ENCODE peak calls at places on chromosome 11, in nine cellular contexts. One of them, this sample, is unnamed.

GRCh38 chr11:133509924-133510697 is 22.2 kb downstream of the OPCML start:
- DNase-seq in T follicular helper cell: no peak
- DNase-seq in T-cell: no peak
- DNase-seq in foreskin keratinocyte: no peak
- DNase-seq in right cardiac atrium: no peak
- DNase-seq in nephron progenitor cell: no peak
- DNase-seq in astrocyte of the hippocampus: no peak
- DNase-seq in Daoy: no peak
- DNase-seq in coronary artery: no peak
- DNase-seq in this sample: no peak

GRCh38 chr11:130719516-130719915 is 196.8 kb downstream of the SNX19 start:
- DNase-seq in astrocyte of the hippocampus: peak
- DNase-seq in coronary artery: no peak
- DNase-seq in foreskin keratinocyte: no peak
- DNase-seq in T follicular helper cell: no peak
- DNase-seq in Daoy: no peak
- DNase-seq in nephron progenitor cell: no peak
- DNase-seq in right cardiac atrium: no peak
- DNase-seq in T-cell: no peak
- DNase-seq in this sample: peak

GRCh38 chr11:33500865-33501479 is 199.7 kb downstream of the C11orf91 start:
- DNase-seq in nephron progenitor cell: peak
- DNase-seq in T-cell: no peak
- DNase-seq in astrocyte of the hippocampus: peak
- DNase-seq in coronary artery: no peak
- DNase-seq in foreskin keratinocyte: no peak
- DNase-seq in right cardiac atrium: no peak
- DNase-seq in T follicular helper cell: no peak
- DNase-seq in Daoy: peak
- DNase-seq in this sample: peak

GRCh38 chr11:46127150-46127638 is 5.9 kb upstream of the PHF21A start:
- DNase-seq in right cardiac atrium: peak
- DNase-seq in foreskin keratinocyte: peak
- DNase-seq in nephron progenitor cell: no peak
- DNase-seq in Daoy: peak
- DNase-seq in T follicular helper cell: peak
- DNase-seq in astrocyte of the hippocampus: peak
- DNase-seq in coronary artery: no peak
- DNase-seq in T-cell: peak
- DNase-seq in this sample: peak

GRCh38 chr11:105156231-105156630 is 16.7 kb upstream of the CARD18 start:
- DNase-seq in Daoy: no peak
- DNase-seq in T follicular helper cell: no peak
- DNase-seq in foreskin keratinocyte: no peak
- DNase-seq in coronary artery: no peak
- DNase-seq in nephron progenitor cell: no peak
- DNase-seq in T-cell: no peak
- DNase-seq in astrocyte of the hippocampus: no peak
- DNase-seq in right cardiac atrium: no peak
- DNase-seq in this sample: no peak

GRCh38 chr11:103529217-103529684 is 420.0 kb downstream of the DYNC2H1 start:
- DNase-seq in nephron progenitor cell: no peak
- DNase-seq in T-cell: no peak
- DNase-seq in foreskin keratinocyte: peak
- DNase-seq in astrocyte of the hippocampus: peak
- DNase-seq in Daoy: peak
- DNase-seq in T follicular helper cell: no peak
- DNase-seq in right cardiac atrium: no peak
- DNase-seq in coronary artery: no peak
- DNase-seq in this sample: peak

GRCh38 chr11:7577226-7577882 is 63.6 kb downstream of the PPFIBP2 start:
- DNase-seq in T-cell: no peak
- DNase-seq in coronary artery: peak
- DNase-seq in Daoy: no peak
- DNase-seq in right cardiac atrium: peak
- DNase-seq in foreskin keratinocyte: no peak
- DNase-seq in T follicular helper cell: no peak
- DNase-seq in nephron progenitor cell: no peak
- DNase-seq in astrocyte of the hippocampus: no peak
- DNase-seq in this sample: no peak

GRCh38 chr11:60926500-60926899 is 2.2 kb downstream of the TMEM132A start:
- DNase-seq in T-cell: no peak
- DNase-seq in right cardiac atrium: peak
- DNase-seq in astrocyte of the hippocampus: no peak
- DNase-seq in foreskin keratinocyte: no peak
- DNase-seq in T follicular helper cell: no peak
- DNase-seq in nephron progenitor cell: no peak
- DNase-seq in Daoy: no peak
- DNase-seq in coronary artery: no peak
- DNase-seq in this sample: no peak